ENCODE peak calls at places on chromosome 21, in seven cellular contexts. I is CD8-positive, alpha-beta T cell; M is cardiac muscle cell; U is spleen; B is caudate nucleus; H is RWPE2; F is CD8-positive, alpha-beta memory T cell. C is an unnamed sample.

GRCh38 chr21:21247441-21247840 is 249.2 kb downstream of the NCAM2 start:
- DNase-seq in H (no peak), F (no peak), B (no peak), U (no peak), I (no peak), M (no peak), C (no peak)

GRCh38 chr21:36208326-36209013 is 51.8 kb downstream of the DOP1B start:
- DNase-seq in F (no peak), H (no peak), M (no peak), I (no peak), B (no peak), U (no peak), C (no peak)

GRCh38 chr21:37916795-37917142 is 512 bp upstream of the KCNJ6 start:
- DNase-seq in F (no peak), B (no peak), U (no peak), M (no peak), I (no peak), H (no peak), C (no peak)

GRCh38 chr21:46322351-46323226 is 1.1 kb downstream of the C21orf58 start:
- DNase-seq in U (peak; percentile 88), B (no peak), F (no peak), H (no peak), M (peak; percentile 45), I (no peak), C (no peak)

GRCh38 chr21:35326677-35327076 is 277.6 kb upstream of the RUNX1 start:
- DNase-seq in F (no peak), M (peak; percentile 35), H (no peak), B (no peak), U (no peak), I (no peak), C (no peak)

GRCh38 chr21:34345091-34345871 is 18.5 kb upstream of the KCNE2 start:
- DNase-seq in B (no peak), M (peak; percentile 37), I (no peak), F (no peak), U (no peak), H (no peak), C (no peak)

GRCh38 chr21:21051109-21052055 is 53.2 kb downstream of the NCAM2 start:
- DNase-seq in I (no peak), H (no peak), U (no peak), M (no peak), F (no peak), B (no peak), C (no peak)

GRCh38 chr21:18349468-18349867 is 54.1 kb downstream of the TMPRSS15 start:
- DNase-seq in M (no peak), H (no peak), B (no peak), F (no peak), I (no peak), U (no peak), C (no peak)

GRCh38 chr21:35035116-35035515 is 14.0 kb downstream of the RUNX1 start:
- DNase-seq in M (no peak), I (no peak), B (no peak), U (no peak), F (no peak), H (no peak), C (no peak)

GRCh38 chr21:36769051-36769867 is 70.3 kb downstream of the SIM2 start:
- DNase-seq in U (no peak), F (no peak), B (no peak), M (peak; percentile 84), I (no peak), H (no peak), C (no peak)

GRCh38 chr21:21715286-21715969 is 717.2 kb downstream of the NCAM2 start:
- DNase-seq in B (no peak), M (peak; percentile 92), H (no peak), I (no peak), F (no peak), U (no peak), C (no peak)

GRCh38 chr21:35204850-35205564 is 155.9 kb upstream of the RUNX1 start:
- DNase-seq in U (peak; percentile 78), M (peak; percentile 99), F (no peak), H (no peak), I (no peak), B (no peak), C (peak; percentile 27)

GRCh38 chr21:17622018-17622417 is 9.3 kb upstream of the BTG3 start:
- DNase-seq in F (no peak), H (no peak), M (no peak), B (no peak), U (no peak), I (no peak), C (no peak)

GRCh38 chr21:35257413-35257812 is 208.3 kb upstream of the RUNX1 start:
- DNase-seq in M (peak; percentile 95), F (no peak), H (peak; percentile 70), I (no peak), U (no peak), B (no peak), C (no peak)

GRCh38 chr21:30718239-30718909 is at the start of gene KRTAP21-3:
- DNase-seq in B (no peak), H (no peak), I (no peak), M (no peak), F (no peak), U (no peak), C (no peak)

GRCh38 chr21:31204801-31205200 is 139.3 kb downstream of the TIAM1 start:
- DNase-seq in B (no peak), I (no peak), M (no peak), U (no peak), H (no peak), F (no peak), C (no peak)

GRCh38 chr21:18529253-18529652 is 125.7 kb upstream of the TMPRSS15 start:
- DNase-seq in U (no peak), H (no peak), B (no peak), I (no peak), M (peak; percentile 1), F (no peak), C (no peak)

GRCh38 chr21:35014302-35015044 is 34.6 kb downstream of the RUNX1 start:
- DNase-seq in U (no peak), B (no peak), I (no peak), F (no peak), M (peak; percentile 6), H (no peak), C (no peak)

GRCh38 chr21:36211660-36212512 is 55.3 kb downstream of the DOP1B start:
- DNase-seq in B (no peak), I (no peak), F (no peak), H (no peak), U (peak; percentile 21), M (peak; percentile 57), C (no peak)

GRCh38 chr21:27033467-27033866 is 66.6 kb upstream of the ADAMTS5 start:
- DNase-seq in F (no peak), B (no peak), U (no peak), I (no peak), M (no peak), H (no peak), C (no peak)

GRCh38 chr21:30227633-30228404 is 11.9 kb upstream of the CLDN8 start:
- DNase-seq in B (no peak), F (no peak), I (no peak), M (peak; percentile 98), H (peak; percentile 75), U (no peak), C (no peak)

GRCh38 chr21:26528882-26529281 is 44.2 kb downstream of the CYYR1 start:
- DNase-seq in F (no peak), B (no peak), I (no peak), M (no peak), H (no peak), U (no peak), C (no peak)

GRCh38 chr21:35483267-35483666 is 434.2 kb upstream of the RUNX1 start:
- DNase-seq in B (no peak), H (no peak), U (no peak), I (no peak), F (no peak), M (peak; percentile 29), C (no peak)

GRCh38 chr21:33948096-33948950 is 32.7 kb upstream of the ATP5PO start:
- DNase-seq in F (peak; percentile 78), H (peak; percentile 73), B (peak; percentile 53), U (peak; percentile 90), I (peak; percentile 90), M (peak; percentile 45), C (peak; percentile 23)

GRCh38 chr21:45308211-45309068 is 20.7 kb upstream of the POFUT2 start:
- DNase-seq in M (peak; percentile 93), B (no peak), H (peak; percentile 38), I (no peak), U (peak; percentile 74), F (no peak), C (no peak)
- H3K27ac ChIP-seq in M (no peak overlapping the region), B (peak overlapping the region; percentile 59), H (no peak overlapping the region), I (no peak overlapping the region), U (peak overlapping the region; percentile 84), F (no peak overlapping the region), C (peak overlapping the region; percentile 38)

DNA sequence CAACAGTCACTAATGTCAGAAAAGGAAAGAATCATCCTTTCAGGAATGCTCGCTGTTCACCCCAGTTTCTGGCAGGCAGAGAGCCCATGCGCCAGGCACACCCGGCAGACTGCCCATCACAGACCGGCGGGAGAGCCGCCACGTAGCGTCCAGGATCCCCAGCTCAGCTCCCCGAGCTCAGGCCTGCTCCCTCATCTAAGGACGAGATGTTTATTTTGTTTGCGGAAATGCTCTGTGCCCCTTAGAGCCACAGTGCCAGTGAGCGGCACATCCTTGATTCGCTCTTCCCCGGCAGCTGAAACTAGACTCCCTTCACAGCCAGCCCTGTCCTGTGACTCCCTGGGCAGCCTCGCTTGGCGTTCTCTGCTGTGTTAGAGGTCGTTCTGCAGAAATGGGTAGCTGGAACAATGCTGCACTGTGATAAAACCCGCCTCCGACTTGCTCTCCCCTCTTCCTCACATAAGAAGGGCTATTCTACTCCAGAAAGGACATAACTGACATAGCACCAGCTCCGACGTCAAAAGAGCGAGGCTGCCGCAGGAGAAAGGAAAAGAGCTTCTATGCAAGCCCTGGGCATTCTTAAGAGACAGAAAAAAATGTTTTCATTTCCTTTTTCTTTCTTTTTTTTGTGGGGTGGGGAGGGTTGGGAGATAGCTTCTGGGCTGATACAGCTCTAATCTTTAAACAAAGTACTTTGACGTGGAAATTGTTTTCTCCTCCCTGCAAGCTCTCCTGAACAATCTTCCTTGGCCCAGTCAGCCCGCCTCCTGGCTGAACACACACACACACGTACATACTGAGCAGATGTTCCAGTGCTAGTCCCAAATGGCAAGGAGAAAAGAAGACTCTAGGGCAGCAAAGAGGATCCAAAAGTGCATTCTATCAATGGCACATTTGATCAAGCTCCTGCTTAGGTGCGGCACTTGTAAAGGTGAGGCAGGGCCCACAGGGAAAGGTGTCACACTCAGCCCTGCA is 37.2 kb downstream of the MRAP start:
- DNase-seq in U (no peak), B (peak; percentile 87), F (no peak), M (peak; percentile 25), I (no peak), H (no peak), C (peak; percentile 88)
- H3K27ac ChIP-seq in U (no peak overlapping the region), B (peak overlapping the region; percentile 90), F (no peak overlapping the region), M (no peak overlapping the region), I (no peak overlapping the region), H (no peak overlapping the region), C (peak overlapping the region; percentile 86)

DNA sequence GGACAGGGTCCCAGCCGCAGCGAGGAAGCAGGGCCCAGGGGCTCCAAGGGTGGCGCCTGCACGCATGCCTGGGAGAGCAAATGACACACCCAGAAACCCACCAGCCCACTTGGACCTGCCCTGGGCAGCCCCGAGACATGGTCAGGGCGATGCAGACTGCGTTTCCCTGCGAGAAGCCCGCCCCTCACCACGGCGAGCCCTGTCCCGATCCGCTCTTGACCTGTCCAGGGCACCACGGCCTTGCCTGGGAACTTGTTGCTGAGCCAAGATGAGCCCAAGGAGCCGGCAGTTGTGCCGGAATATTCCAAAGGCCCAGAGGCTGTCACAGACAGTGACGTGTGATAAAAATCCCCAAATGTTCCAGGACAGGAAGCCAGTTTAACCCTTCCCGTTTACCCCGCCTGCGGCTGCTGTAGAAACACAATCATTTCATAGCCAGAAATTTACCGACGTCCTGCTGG is 78.1 kb downstream of the SIK1 start:
- DNase-seq in F (no peak), U (no peak), M (peak; percentile 63), H (no peak), B (no peak), I (no peak), C (no peak)
- H3K27ac ChIP-seq in F (no peak overlapping the region), U (peak overlapping the region; percentile 79), M (no peak overlapping the region), H (no peak overlapping the region), B (no peak overlapping the region), I (no peak overlapping the region), C (no peak overlapping the region)

GRCh38 chr21:14523234-14523633 is 22.9 kb downstream of the SAMSN1 start:
- DNase-seq in B (no peak), I (no peak), M (peak; percentile 10), H (no peak), U (peak; percentile 76), F (no peak), C (no peak)
- H3K27ac ChIP-seq in B (no peak overlapping the region), I (no peak overlapping the region), M (no peak overlapping the region), H (no peak overlapping the region), U (peak overlapping the region; percentile 84), F (no peak overlapping the region), C (no peak overlapping the region)